ENCODE peak calls at places on chromosomes 4 and X, in ten cellular contexts. J, F, G, D, W, X, N, T, O and P are unnamed samples.
A peak's percentile ranks its signal among the peaks of the same experiment; 100 is the strongest.

GRCh38 chr4:3483471-3483921 is 20.4 kb downstream of the DOK7 start:
- DNase-seq in J (no peak), F (peak; percentile 80), G (no peak), D (peak; percentile 43), W (no peak), X (no peak), N (no peak), T (peak; percentile 26), O (no peak), P (no peak)

GRCh38 chr4:181479145-181479544 is 764.1 kb upstream of the TENM3 start:
- DNase-seq in J (no peak), F (no peak), G (no peak), D (no peak), W (no peak), X (no peak), N (no peak), T (no peak), O (no peak), P (no peak)

GRCh38 chrX:2897311-2897689 is 31.8 kb downstream of the ARSD start:
- DNase-seq in J (no peak), F (no peak), G (no peak), D (no peak), W (no peak), X (no peak), N (no peak), T (no peak), O (no peak), P (no peak)

GRCh38 chr4:128854433-128854832 is 44.9 kb downstream of the JADE1 start:
- DNase-seq in J (no peak), F (peak; percentile 42), G (no peak), D (no peak), W (peak; percentile 53), X (no peak), N (no peak), T (no peak), O (peak; percentile 44), P (peak; percentile 36)

GRCh38 chr4:180532691-180533090 is 1710.5 kb upstream of the TENM3 start:
- DNase-seq in J (no peak), F (no peak), G (no peak), D (no peak), W (no peak), X (no peak), N (no peak), T (no peak), O (no peak), P (no peak)

GRCh38 chr4:57053508-57053907 is 56.7 kb downstream of the IGFBP7 start:
- DNase-seq in J (no peak), F (no peak), G (no peak), D (no peak), W (peak; percentile 85), X (no peak), N (no peak), T (peak; percentile 61), O (no peak), P (peak; percentile 73)

GRCh38 chr4:9832640-9833039 is 51.2 kb downstream of the DRD5 start:
- DNase-seq in J (no peak), F (no peak), G (no peak), D (no peak), W (no peak), X (no peak), N (no peak), T (no peak), O (no peak), P (no peak)

GRCh38 chrX:115940888-115941332 is 229.6 kb upstream of the AGTR2 start:
- DNase-seq in J (no peak), F (no peak), G (no peak), D (peak; percentile 59), W (peak; percentile 45), X (no peak), N (no peak), T (peak; percentile 4), O (no peak), P (peak; percentile 6)

GRCh38 chr4:149997881-149998421 is 80.3 kb upstream of the DCLK2 start:
- DNase-seq in J (peak; percentile 10), F (peak; percentile 38), G (no peak), D (no peak), W (peak; percentile 44), X (no peak), N (peak; percentile 18), T (peak; percentile 74), O (no peak), P (no peak)

GRCh38 chr4:118776166-118776954 is 59.6 kb downstream of the SEC24D start:
- DNase-seq in J (no peak), F (no peak), G (no peak), D (no peak), W (peak; percentile 68), X (no peak), N (no peak), T (no peak), O (no peak), P (peak; percentile 85)

GRCh38 chrX:139758809-139759208 is 50.8 kb upstream of the MCF2 start:
- DNase-seq in J (no peak), F (no peak), G (no peak), D (no peak), W (no peak), X (no peak), N (no peak), T (no peak), O (no peak), P (no peak)

GRCh38 chrX:19893722-19894121 is 6.3 kb upstream of the SH3KBP1 start:
- DNase-seq in J (no peak), F (peak; percentile 58), G (no peak), D (no peak), W (peak; percentile 61), X (no peak), N (no peak), T (no peak), O (no peak), P (peak; percentile 70)

GRCh38 chr4:98166025-98166730 is 22.9 kb upstream of the STPG2 start:
- DNase-seq in J (peak; percentile 69), F (no peak), G (no peak), D (no peak), W (peak; percentile 34), X (no peak), N (peak; percentile 41), T (peak; percentile 26), O (no peak), P (peak; percentile 8)

GRCh38 chr4:184100297-184100885 is 117.3 kb downstream of the ENPP6 start:
- DNase-seq in J (no peak), F (peak; percentile 36), G (no peak), D (no peak), W (peak; percentile 4), X (no peak), N (peak; percentile 10), T (no peak), O (peak; percentile 46), P (peak; percentile 25)

GRCh38 chr4:172997851-172998250 is 170.8 kb upstream of the GALNT7 start:
- DNase-seq in J (no peak), F (no peak), G (no peak), D (no peak), W (no peak), X (no peak), N (no peak), T (no peak), O (no peak), P (no peak)

GRCh38 chr4:119139822-119140252 is 4.2 kb downstream of the MYOZ2 start:
- DNase-seq in J (no peak), F (no peak), G (no peak), D (no peak), W (no peak), X (no peak), N (no peak), T (no peak), O (no peak), P (no peak)

GRCh38 chr4:56843421-56843899 is 22.0 kb upstream of the SPINK2 start:
- DNase-seq in J (no peak), F (no peak), G (no peak), D (no peak), W (no peak), X (no peak), N (no peak), T (no peak), O (no peak), P (peak; percentile 35)

GRCh38 chr4:184950926-184951325 is 67.4 kb upstream of the HELT start:
- DNase-seq in J (no peak), F (no peak), G (no peak), D (no peak), W (no peak), X (no peak), N (no peak), T (no peak), O (no peak), P (no peak)

GRCh38 chrX:96591418-96591817 is 93.2 kb upstream of the DIAPH2 start:
- DNase-seq in J (no peak), F (no peak), G (no peak), D (no peak), W (no peak), X (peak; percentile 8), N (no peak), T (no peak), O (no peak), P (peak; percentile 8)

GRCh38 chr4:89519771-89520170 is 212.2 kb upstream of the GPRIN3 start:
- DNase-seq in J (no peak), F (no peak), G (no peak), D (peak; percentile 51), W (no peak), X (no peak), N (no peak), T (no peak), O (no peak), P (no peak)

GRCh38 chrX:66638591-66639500 is at the start of gene EDA2R:
- DNase-seq in J (no peak), F (peak; percentile 57), G (no peak), D (no peak), W (peak; percentile 89), X (no peak), N (no peak), T (peak; percentile 32), O (peak; percentile 50), P (peak; percentile 88)

GRCh38 chr4:89256203-89256800 is 51.3 kb downstream of the GPRIN3 start:
- DNase-seq in J (no peak), F (no peak), G (no peak), D (peak; percentile 92), W (no peak), X (no peak), N (no peak), T (no peak), O (no peak), P (no peak)

GRCh38 chr4:18051281-18051680 is 29.7 kb upstream of the LCORL start:
- DNase-seq in J (no peak), F (peak; percentile 47), G (no peak), D (no peak), W (no peak), X (no peak), N (no peak), T (no peak), O (no peak), P (no peak)

GRCh38 chr4:139919513-139919912 is 234.5 kb downstream of the MAML3 start:
- DNase-seq in J (no peak), F (peak; percentile 79), G (no peak), D (no peak), W (peak; percentile 54), X (no peak), N (no peak), T (peak; percentile 26), O (no peak), P (peak; percentile 80)

GRCh38 chrX:114964374-114964773 is 53.0 kb downstream of the IL13RA2 start:
- DNase-seq in J (peak; percentile 3), F (no peak), G (no peak), D (no peak), W (no peak), X (no peak), N (no peak), T (no peak), O (no peak), P (peak; percentile 20)

GRCh38 chr4:188428935-188429334 is 289.7 kb downstream of the TRIML1 start:
- DNase-seq in J (no peak), F (no peak), G (no peak), D (no peak), W (no peak), X (peak; percentile 35), N (no peak), T (peak; percentile 25), O (no peak), P (peak; percentile 16)

GRCh38 chr4:89496851-89497250 is 189.3 kb upstream of the GPRIN3 start:
- DNase-seq in J (no peak), F (peak; percentile 19), G (no peak), D (no peak), W (peak; percentile 44), X (no peak), N (no peak), T (no peak), O (no peak), P (peak; percentile 51)

GRCh38 chr4:128606173-128606572 is 203.3 kb upstream of the JADE1 start:
- DNase-seq in J (no peak), F (peak; percentile 21), G (no peak), D (no peak), W (peak; percentile 46), X (no peak), N (no peak), T (no peak), O (no peak), P (peak; percentile 33)